ENCODE peak calls at places on chromosomes 4 and X, in nine cellular contexts. C is A549, H is prostate gland, R is amniotic epithelial cell, M is T-cell, Z is heart right ventricle, T is astrocyte, V is mucosa of descending colon, Q is OCI-M1. J is an unnamed sample.
A peak's percentile ranks its signal among the peaks of the same experiment; 100 is the strongest.

GRCh38 chr4:32661229-32661628 is 1941.1 kb downstream of the PCDH7 start:
- DNase-seq in C (peak; percentile 24), H (no peak), R (peak; percentile 1), M (no peak), Z (no peak), T (no peak), V (no peak), Q (no peak), J (no peak)

GRCh38 chr4:183011213-183011907 is 87.7 kb upstream of the WWC2 start:
- DNase-seq in C (no peak), H (no peak), R (no peak), M (no peak), Z (no peak), T (peak; percentile 44), V (no peak), Q (peak; percentile 57), J (no peak)

GRCh38 chr4:124710253-124710849 is 2.2 kb downstream of the ANKRD50 start:
- DNase-seq in C (no peak), H (no peak), R (peak; percentile 51), M (no peak), Z (no peak), T (peak; percentile 32), V (no peak), Q (peak; percentile 13), J (peak; percentile 31)

GRCh38 chrX:154481911-154482601 is 3.0 kb upstream of the LAGE3 start:
- DNase-seq in C (no peak), H (no peak), R (no peak), M (no peak), Z (no peak), T (no peak), V (no peak), Q (no peak), J (no peak)

GRCh38 chrX:18099745-18100144 is 120.9 kb downstream of the BEND2 start:
- DNase-seq in C (no peak), H (peak; percentile 3), R (no peak), M (no peak), Z (no peak), T (no peak), V (no peak), Q (no peak), J (no peak)

GRCh38 chr4:69830529-69831269 is 29.2 kb downstream of the SULT1E1 start:
- DNase-seq in C (peak; percentile 18), H (peak; percentile 50), R (no peak), M (no peak), Z (no peak), T (peak; percentile 6), V (peak; percentile 58), Q (peak; percentile 77), J (peak; percentile 63)

GRCh38 chr4:140018931-140019618 is 134.9 kb downstream of the MAML3 start:
- DNase-seq in C (peak; percentile 91), H (no peak), R (peak; percentile 27), M (no peak), Z (no peak), T (no peak), V (no peak), Q (peak; percentile 68), J (no peak)

GRCh38 chr4:121898150-121898549 is 27.9 kb upstream of the BBS7 start:
- DNase-seq in C (peak; percentile 1), H (no peak), R (no peak), M (no peak), Z (no peak), T (no peak), V (peak; percentile 15), Q (peak; percentile 12), J (no peak)

GRCh38 chrX:21963736-21964135 is 23.2 kb downstream of the SMS start:
- DNase-seq in C (no peak), H (no peak), R (peak; percentile 58), M (no peak), Z (no peak), T (no peak), V (no peak), Q (no peak), J (no peak)

GRCh38 chr4:74615411-74615810 is 170.5 kb downstream of the AREG start:
- DNase-seq in C (no peak), H (no peak), R (no peak), M (no peak), Z (no peak), T (no peak), V (no peak), Q (peak; percentile 44), J (no peak)

GRCh38 chr4:108398836-108399235 is 221.5 kb upstream of the RPL34 start:
- DNase-seq in C (no peak), H (no peak), R (no peak), M (no peak), Z (no peak), T (no peak), V (no peak), Q (no peak), J (no peak)

GRCh38 chrX:133608406-133608805 is 193.1 kb upstream of the GPC4 start:
- DNase-seq in C (no peak), H (no peak), R (no peak), M (no peak), Z (no peak), T (peak; percentile 86), V (no peak), Q (no peak), J (peak; percentile 21)

GRCh38 chr4:7466904-7467303 is 32.2 kb upstream of the PSAPL1 start:
- DNase-seq in C (no peak), H (no peak), R (no peak), M (no peak), Z (no peak), T (no peak), V (no peak), Q (no peak), J (no peak)

GRCh38 chrX:12489341-12489740 is 301.9 kb upstream of the PRPS2 start:
- DNase-seq in C (no peak), H (no peak), R (no peak), M (no peak), Z (no peak), T (no peak), V (no peak), Q (no peak), J (peak; percentile 51)

GRCh38 chr4:153729901-153730300 is 29.9 kb downstream of the RNF175 start:
- DNase-seq in C (no peak), H (no peak), R (no peak), M (no peak), Z (no peak), T (no peak), V (no peak), Q (no peak), J (no peak)

GRCh38 chrX:129706395-129707072 is 32.2 kb upstream of the XPNPEP2 start:
- DNase-seq in C (no peak), H (no peak), R (no peak), M (no peak), Z (peak; percentile 42), T (no peak), V (no peak), Q (no peak), J (peak; percentile 32)

GRCh38 chr4:25938251-25939186 is 24.5 kb downstream of the SMIM20 start:
- DNase-seq in C (no peak), H (no peak), R (peak; percentile 56), M (no peak), Z (peak; percentile 48), T (peak; percentile 68), V (no peak), Q (no peak), J (peak; percentile 65)

GRCh38 chrX:48715066-48715465 is 18.5 kb downstream of the SUV39H1 start:
- DNase-seq in C (no peak), H (no peak), R (no peak), M (no peak), Z (no peak), T (no peak), V (no peak), Q (no peak), J (peak; percentile 16)

GRCh38 chrX:17644001-17644400 is 93.3 kb upstream of the SCML1 start:
- DNase-seq in C (no peak), H (no peak), R (no peak), M (no peak), Z (no peak), T (no peak), V (no peak), Q (no peak), J (no peak)

GRCh38 chr4:7358100-7358735 is 76.5 kb downstream of the PSAPL1 start:
- DNase-seq in C (peak; percentile 73), H (no peak), R (peak; percentile 60), M (no peak), Z (peak; percentile 71), T (peak; percentile 93), V (no peak), Q (no peak), J (no peak)

J was measured in cardiac muscle cell.